ENCODE peak calls at places on chromosomes 6 and 20, in five cellular contexts. One of them, this sample, is unnamed.
A peak's percentile ranks its signal among the peaks of the same experiment; 100 is the strongest.

GRCh38 chr6:2450546-2450945 is 205.1 kb upstream of the GMDS start:
- DNase-seq in brain pericyte: no peak
- DNase-seq in HTR-8/SVneo: no peak
- DNase-seq in naive thymus-derived CD8-positive, alpha-beta T cell: no peak
- DNase-seq in iPS-NIHi11: no peak
- DNase-seq in this sample: no peak

GRCh38 chr6:82396964-82397761 is 33.5 kb downstream of the TPBG start:
- DNase-seq in iPS-NIHi11: no peak
- DNase-seq in brain pericyte: no peak
- DNase-seq in HTR-8/SVneo: peak; percentile 51
- DNase-seq in naive thymus-derived CD8-positive, alpha-beta T cell: no peak
- DNase-seq in this sample: no peak

GRCh38 chr6:65671922-65672321 is 35.1 kb downstream of the EYS start:
- DNase-seq in naive thymus-derived CD8-positive, alpha-beta T cell: no peak
- DNase-seq in HTR-8/SVneo: no peak
- DNase-seq in iPS-NIHi11: no peak
- DNase-seq in brain pericyte: no peak
- DNase-seq in this sample: no peak

GRCh38 chr20:41133709-41134361 is 3.5 kb upstream of the PLCG1 start:
- DNase-seq in brain pericyte: no peak
- DNase-seq in naive thymus-derived CD8-positive, alpha-beta T cell: no peak
- DNase-seq in iPS-NIHi11: no peak
- DNase-seq in HTR-8/SVneo: no peak
- DNase-seq in this sample: no peak

GRCh38 chr6:39342692-39343460 is 20.4 kb upstream of the KCNK16 start:
- DNase-seq in brain pericyte: no peak
- DNase-seq in naive thymus-derived CD8-positive, alpha-beta T cell: no peak
- DNase-seq in HTR-8/SVneo: no peak
- DNase-seq in iPS-NIHi11: no peak
- DNase-seq in this sample: no peak

GRCh38 chr6:5279891-5280338 is 18.6 kb downstream of the FARS2 start:
- DNase-seq in naive thymus-derived CD8-positive, alpha-beta T cell: no peak
- DNase-seq in iPS-NIHi11: no peak
- DNase-seq in HTR-8/SVneo: no peak
- DNase-seq in brain pericyte: no peak
- DNase-seq in this sample: no peak

GRCh38 chr20:38167851-38168760 is 3.0 kb upstream of the TGM2 start:
- DNase-seq in HTR-8/SVneo: peak; percentile 89
- DNase-seq in naive thymus-derived CD8-positive, alpha-beta T cell: no peak
- DNase-seq in brain pericyte: no peak
- DNase-seq in iPS-NIHi11: no peak
- DNase-seq in this sample: no peak

GRCh38 chr6:27251672-27252251 is 4.3 kb downstream of the PRSS16 start:
- DNase-seq in naive thymus-derived CD8-positive, alpha-beta T cell: peak; percentile 66
- DNase-seq in iPS-NIHi11: peak; percentile 92
- DNase-seq in HTR-8/SVneo: peak; percentile 84
- DNase-seq in brain pericyte: no peak
- DNase-seq in this sample: no peak

GRCh38 chr6:34589140-34589539 is 33.0 kb upstream of the SPDEF start:
- DNase-seq in iPS-NIHi11: no peak
- DNase-seq in brain pericyte: no peak
- DNase-seq in naive thymus-derived CD8-positive, alpha-beta T cell: no peak
- DNase-seq in HTR-8/SVneo: no peak
- DNase-seq in this sample: no peak

GRCh38 chr20:47781631-47782030 is 3.6 kb downstream of the SULF2 start:
- DNase-seq in naive thymus-derived CD8-positive, alpha-beta T cell: no peak
- DNase-seq in brain pericyte: no peak
- DNase-seq in HTR-8/SVneo: no peak
- DNase-seq in iPS-NIHi11: no peak
- DNase-seq in this sample: no peak

GRCh38 chr20:24746351-24746685 is 202.8 kb upstream of the CST7 start:
- DNase-seq in HTR-8/SVneo: no peak
- DNase-seq in iPS-NIHi11: peak; percentile 72
- DNase-seq in naive thymus-derived CD8-positive, alpha-beta T cell: no peak
- DNase-seq in brain pericyte: no peak
- DNase-seq in this sample: no peak

GRCh38 chr6:52377538-52378221 is 15.7 kb downstream of the PAQR8 start:
- DNase-seq in HTR-8/SVneo: no peak
- DNase-seq in iPS-NIHi11: no peak
- DNase-seq in brain pericyte: no peak
- DNase-seq in naive thymus-derived CD8-positive, alpha-beta T cell: no peak
- DNase-seq in this sample: no peak

GRCh38 chr6:114747995-114748625 is 405.3 kb upstream of the HS3ST5 start:
- DNase-seq in naive thymus-derived CD8-positive, alpha-beta T cell: no peak
- DNase-seq in iPS-NIHi11: peak; percentile 15
- DNase-seq in brain pericyte: peak; percentile 34
- DNase-seq in HTR-8/SVneo: peak; percentile 4
- DNase-seq in this sample: peak; percentile 0

GRCh38 chr20:13852321-13852720 is 67.5 kb downstream of the NDUFAF5 start:
- DNase-seq in HTR-8/SVneo: no peak
- DNase-seq in naive thymus-derived CD8-positive, alpha-beta T cell: no peak
- DNase-seq in brain pericyte: no peak
- DNase-seq in iPS-NIHi11: no peak
- DNase-seq in this sample: no peak

GRCh38 chr20:21436186-21436585 is 38.9 kb upstream of the NKX2-4 start:
- DNase-seq in brain pericyte: peak; percentile 2
- DNase-seq in naive thymus-derived CD8-positive, alpha-beta T cell: no peak
- DNase-seq in iPS-NIHi11: no peak
- DNase-seq in HTR-8/SVneo: peak; percentile 63
- DNase-seq in this sample: no peak

GRCh38 chr6:136114661-136115060 is 135.4 kb downstream of the MTFR2 start:
- DNase-seq in naive thymus-derived CD8-positive, alpha-beta T cell: no peak
- DNase-seq in HTR-8/SVneo: no peak
- DNase-seq in iPS-NIHi11: no peak
- DNase-seq in brain pericyte: no peak
- DNase-seq in this sample: no peak

GRCh38 chr6:125300992-125301434 is 754 bp downstream of the HDDC2 start:
- DNase-seq in naive thymus-derived CD8-positive, alpha-beta T cell: no peak
- DNase-seq in HTR-8/SVneo: peak; percentile 13
- DNase-seq in brain pericyte: no peak
- DNase-seq in iPS-NIHi11: no peak
- DNase-seq in this sample: no peak

GRCh38 chr20:23691675-23692074 is 2.8 kb upstream of the CST4 start:
- DNase-seq in HTR-8/SVneo: no peak
- DNase-seq in naive thymus-derived CD8-positive, alpha-beta T cell: no peak
- DNase-seq in iPS-NIHi11: no peak
- DNase-seq in brain pericyte: no peak
- DNase-seq in this sample: no peak

GRCh38 chr6:5679696-5680494 is 326.8 kb downstream of the NRN1 start:
- DNase-seq in naive thymus-derived CD8-positive, alpha-beta T cell: no peak
- DNase-seq in brain pericyte: no peak
- DNase-seq in HTR-8/SVneo: no peak
- DNase-seq in iPS-NIHi11: no peak
- DNase-seq in this sample: no peak

GRCh38 chr6:155085582-155086253 is 90.6 kb downstream of the TIAM2 start:
- DNase-seq in iPS-NIHi11: no peak
- DNase-seq in HTR-8/SVneo: no peak
- DNase-seq in naive thymus-derived CD8-positive, alpha-beta T cell: no peak
- DNase-seq in brain pericyte: no peak
- DNase-seq in this sample: no peak

GRCh38 chr6:79009819-79010218 is 68.2 kb downstream of the PHIP start:
- DNase-seq in HTR-8/SVneo: no peak
- DNase-seq in naive thymus-derived CD8-positive, alpha-beta T cell: no peak
- DNase-seq in iPS-NIHi11: no peak
- DNase-seq in brain pericyte: no peak
- DNase-seq in this sample: no peak

GRCh38 chr6:2542858-2543218 is 207.9 kb downstream of the MYLK4 start:
- DNase-seq in brain pericyte: no peak
- DNase-seq in HTR-8/SVneo: peak; percentile 23
- DNase-seq in naive thymus-derived CD8-positive, alpha-beta T cell: no peak
- DNase-seq in iPS-NIHi11: no peak
- DNase-seq in this sample: peak; percentile 90

GRCh38 chr6:18115356-18115755 is 7.1 kb downstream of the NHLRC1 start:
- DNase-seq in iPS-NIHi11: no peak
- DNase-seq in brain pericyte: no peak
- DNase-seq in HTR-8/SVneo: no peak
- DNase-seq in naive thymus-derived CD8-positive, alpha-beta T cell: no peak
- DNase-seq in this sample: no peak

GRCh38 chr20:44627364-44628010 is 24.0 kb downstream of the ADA start:
- DNase-seq in iPS-NIHi11: no peak
- DNase-seq in naive thymus-derived CD8-positive, alpha-beta T cell: no peak
- DNase-seq in HTR-8/SVneo: no peak
- DNase-seq in brain pericyte: no peak
- DNase-seq in this sample: no peak

GRCh38 chr6:132715204-132715603 is 1.3 kb upstream of the VNN1 start:
- DNase-seq in HTR-8/SVneo: peak; percentile 67
- DNase-seq in naive thymus-derived CD8-positive, alpha-beta T cell: no peak
- DNase-seq in brain pericyte: no peak
- DNase-seq in iPS-NIHi11: peak; percentile 73
- DNase-seq in this sample: no peak

GRCh38 chr6:167798453-167798852 is 28.3 kb upstream of the AFDN start:
- DNase-seq in iPS-NIHi11: no peak
- DNase-seq in naive thymus-derived CD8-positive, alpha-beta T cell: no peak
- DNase-seq in brain pericyte: no peak
- DNase-seq in HTR-8/SVneo: no peak
- DNase-seq in this sample: no peak

GRCh38 chr6:154792761-154793160 is 59.5 kb downstream of the SCAF8 start:
- DNase-seq in naive thymus-derived CD8-positive, alpha-beta T cell: no peak
- DNase-seq in brain pericyte: no peak
- DNase-seq in HTR-8/SVneo: no peak
- DNase-seq in iPS-NIHi11: peak; percentile 7
- DNase-seq in this sample: no peak

GRCh38 chr6:13534536-13534935 is 39.9 kb upstream of the SIRT5 start:
- DNase-seq in naive thymus-derived CD8-positive, alpha-beta T cell: no peak
- DNase-seq in brain pericyte: no peak
- DNase-seq in HTR-8/SVneo: no peak
- DNase-seq in iPS-NIHi11: no peak
- DNase-seq in this sample: no peak

GRCh38 chr6:144482142-144482541 is 197.0 kb downstream of the UTRN start:
- DNase-seq in brain pericyte: peak; percentile 39
- DNase-seq in HTR-8/SVneo: peak; percentile 68
- DNase-seq in iPS-NIHi11: peak; percentile 76
- DNase-seq in naive thymus-derived CD8-positive, alpha-beta T cell: peak; percentile 86
- DNase-seq in this sample: peak; percentile 31

GRCh38 chr20:5650191-5650691 is 100.0 kb upstream of the SHLD1 start:
- DNase-seq in brain pericyte: no peak
- DNase-seq in iPS-NIHi11: no peak
- DNase-seq in HTR-8/SVneo: no peak
- DNase-seq in naive thymus-derived CD8-positive, alpha-beta T cell: no peak
- DNase-seq in this sample: no peak

GRCh38 chr20:12058201-12058600 is 140.5 kb downstream of the BTBD3 start:
- DNase-seq in HTR-8/SVneo: no peak
- DNase-seq in naive thymus-derived CD8-positive, alpha-beta T cell: no peak
- DNase-seq in brain pericyte: no peak
- DNase-seq in iPS-NIHi11: no peak
- DNase-seq in this sample: no peak